ENCODE peak calls at places on chromosome 11, in seven cellular contexts. T is HCT116, I is suprapubic skin, D is prostate gland, E is endothelial cell of umbilical vein, F is transverse colon, N is H1. U is an unnamed sample.

GRCh38 chr11:1326435-1327063 is 17.1 kb upstream of the TOLLIP start:
- DNase-seq in T (no peak), I (no peak), D (no peak), E (no peak), F (no peak), N (no peak), U (no peak)

GRCh38 chr11:103652013-103652412 is 384.4 kb upstream of the DDI1 start:
- DNase-seq in T (no peak), I (no peak), D (no peak), E (peak; percentile 46), F (no peak), N (no peak), U (no peak)

GRCh38 chr11:41659990-41660389 is 200.5 kb upstream of the LRRC4C start:
- DNase-seq in T (no peak), I (no peak), D (no peak), E (no peak), F (no peak), N (no peak), U (no peak)

GRCh38 chr11:28460348-28460747 is 352.2 kb downstream of the METTL15 start:
- DNase-seq in T (no peak), I (no peak), D (no peak), E (peak; percentile 38), F (no peak), N (no peak), U (no peak)

GRCh38 chr11:68118753-68119448 is 2.3 kb downstream of the CHKA start:
- DNase-seq in T (no peak), I (no peak), D (no peak), E (peak; percentile 12), F (peak; percentile 50), N (no peak), U (peak; percentile 56)

GRCh38 chr11:9265211-9266131 is at the start of gene DENND5A:
- DNase-seq in T (peak; percentile 43), I (peak; percentile 89), D (peak; percentile 79), E (peak; percentile 90), F (peak; percentile 77), N (peak; percentile 61), U (peak; percentile 82)

GRCh38 chr11:13135385-13136271 is 126.5 kb downstream of the RASSF10 start:
- DNase-seq in T (no peak), I (no peak), D (no peak), E (peak; percentile 57), F (no peak), N (no peak), U (no peak)

GRCh38 chr11:130511765-130512164 is 63.3 kb downstream of the ADAMTS15 start:
- DNase-seq in T (no peak), I (no peak), D (no peak), E (no peak), F (no peak), N (no peak), U (no peak)

GRCh38 chr11:96143016-96143670 is 199.9 kb downstream of the MAML2 start:
- DNase-seq in T (no peak), I (no peak), D (no peak), E (peak; percentile 56), F (no peak), N (no peak), U (no peak)

GRCh38 chr11:131668867-131669780 is 298.7 kb downstream of the NTM start:
- DNase-seq in T (peak; percentile 6), I (peak; percentile 52), D (no peak), E (peak; percentile 32), F (peak; percentile 25), N (no peak), U (peak; percentile 40)

GRCh38 chr11:27390959-27391326 is 27.9 kb upstream of the CCDC34 start:
- DNase-seq in T (no peak), I (no peak), D (no peak), E (no peak), F (no peak), N (no peak), U (no peak)

GRCh38 chr11:93054279-93054678 is 84.8 kb downstream of the MTNR1B start:
- DNase-seq in T (no peak), I (no peak), D (no peak), E (no peak), F (no peak), N (no peak), U (no peak)

GRCh38 chr11:90747057-90747456 is 524.2 kb upstream of the CHORDC1 start:
- DNase-seq in T (no peak), I (no peak), D (no peak), E (no peak), F (no peak), N (no peak), U (no peak)

GRCh38 chr11:35166369-35167360 is 27.7 kb downstream of the CD44 start:
- DNase-seq in T (peak; percentile 94), I (no peak), D (no peak), E (peak; percentile 70), F (no peak), N (no peak), U (no peak)

GRCh38 chr11:46272816-46273427 is 4.5 kb upstream of the CREB3L1 start:
- DNase-seq in T (no peak), I (no peak), D (peak; percentile 70), E (peak; percentile 43), F (peak; percentile 74), N (no peak), U (peak; percentile 72)

GRCh38 chr11:121696947-121697346 is 244.2 kb upstream of the SORL1-AS1 start:
- DNase-seq in T (no peak), I (no peak), D (no peak), E (no peak), F (no peak), N (no peak), U (no peak)

GRCh38 chr11:11073996-11074395 is 216.1 kb upstream of the ZBED5 start:
- DNase-seq in T (no peak), I (no peak), D (no peak), E (no peak), F (no peak), N (no peak), U (no peak)

DNA sequence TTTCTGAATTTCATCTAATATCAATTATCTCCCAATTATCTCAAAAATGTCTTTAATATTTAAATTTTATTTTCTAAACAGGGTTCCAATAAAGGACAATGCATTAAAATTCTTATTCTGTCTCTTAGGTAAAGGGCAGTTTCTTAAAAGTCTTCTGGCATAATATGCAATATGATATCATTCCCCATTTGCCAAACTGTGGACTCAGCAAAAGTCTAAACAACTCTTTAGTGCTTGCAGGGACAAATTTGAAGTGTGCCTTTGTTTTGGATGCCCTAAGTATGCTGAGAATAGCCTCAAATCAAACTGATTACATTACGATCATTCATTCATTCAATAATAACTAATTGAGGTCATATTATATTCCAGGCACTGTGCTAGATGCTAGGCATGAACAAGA is 281.0 kb upstream of the KIRREL3 start:
- DNase-seq in T (no peak), I (no peak), D (no peak), E (no peak), F (no peak), N (no peak), U (no peak)
- H3K27ac ChIP-seq in T (no peak overlapping the region), I (no peak overlapping the region), D (no peak overlapping the region), E (no peak overlapping the region), F (no peak overlapping the region), N (no peak overlapping the region), U (no peak overlapping the region)

DNA sequence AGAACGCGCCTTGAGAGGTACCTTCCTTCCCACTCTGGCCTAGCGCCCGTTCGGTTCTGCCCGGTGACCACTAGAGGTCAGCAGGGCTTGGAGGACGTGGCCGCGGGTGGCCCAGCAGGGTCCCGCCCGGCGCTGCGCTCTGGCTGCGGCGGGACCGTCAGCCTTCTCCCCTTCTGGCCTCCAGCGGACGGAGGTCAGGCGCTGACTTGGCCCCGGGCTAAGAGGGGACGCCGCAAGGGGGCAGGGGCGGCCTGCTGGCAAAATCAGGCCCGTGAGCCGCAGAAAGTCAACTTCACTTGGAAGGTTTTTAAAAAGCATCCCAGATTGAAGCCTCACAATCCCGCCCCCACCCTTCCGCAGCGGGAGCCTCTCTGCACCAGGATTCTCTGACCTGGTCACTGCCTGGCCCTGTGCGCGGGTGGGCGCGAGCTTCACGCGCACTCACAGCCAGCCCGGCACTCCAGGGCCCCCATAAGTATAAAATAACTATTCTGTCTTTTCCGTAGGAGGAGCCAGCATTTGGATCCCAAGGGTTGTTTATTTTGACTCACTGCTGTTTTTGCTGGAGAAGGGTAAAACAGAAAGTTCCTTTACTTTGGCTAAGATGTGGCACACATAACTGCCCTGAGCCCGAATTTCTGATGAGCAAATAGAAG is 23.2 kb upstream of the ZBTB16 start:
- DNase-seq in T (peak; percentile 41), I (peak; percentile 93), D (peak; percentile 87), E (peak; percentile 73), F (peak; percentile 88), N (peak; percentile 86), U (peak; percentile 92)
- TF ChIP-seq POLR2A in T (no peak), I (no peak), D (no peak), E (no peak), F (no peak), N (no peak), U (no peak)

DNA sequence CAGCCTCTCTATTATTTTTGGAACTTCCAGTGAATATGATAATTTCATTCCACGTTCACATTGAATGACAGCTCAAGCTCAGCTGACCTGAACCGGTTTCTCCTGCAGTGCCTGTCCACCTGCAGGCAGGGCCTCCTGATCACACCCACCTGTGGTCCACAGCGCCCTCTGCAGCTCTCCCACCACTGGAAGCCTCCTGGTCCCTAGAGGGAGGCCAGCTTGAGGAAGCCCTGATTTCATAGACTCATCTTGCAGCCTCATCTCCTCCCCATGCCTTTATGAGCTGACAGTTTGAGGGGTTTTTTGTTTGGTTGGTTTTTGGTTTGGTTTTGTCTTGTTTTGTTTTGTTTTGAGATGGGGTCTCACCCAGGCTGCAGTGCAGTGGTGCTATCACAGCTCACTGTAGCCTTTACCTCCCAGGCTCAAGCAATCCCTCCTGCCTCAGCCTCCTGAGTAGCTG is 29.9 kb upstream of the MALAT1 start:
- DNase-seq in T (peak; percentile 81), I (peak; percentile 82), D (peak; percentile 93), E (peak; percentile 60), F (peak; percentile 94), N (no peak), U (peak; percentile 93)
- TF ChIP-seq POLR2AphosphoS5 in T (peak; percentile 60), I (no peak), D (peak; percentile 89), E (no peak), F (no peak), N (no peak), U (no peak)

GRCh38 chr11:7019500-7020182 is 505 bp downstream of the ZNF214 start:
- DNase-seq in T (no peak), I (peak; percentile 65), D (peak; percentile 20), E (no peak), F (peak; percentile 14), N (no peak), U (no peak)

GRCh38 chr11:7021318-7021717 is 1.0 kb downstream of the NLRP14 start:
- DNase-seq in T (no peak), I (no peak), D (no peak), E (no peak), F (no peak), N (no peak), U (no peak)

GRCh38 chr11:7016011-7016410 is 4.1 kb downstream of the ZNF214 start:
- DNase-seq in T (no peak), I (no peak), D (no peak), E (no peak), F (no peak), N (no peak), U (no peak)

DNA sequence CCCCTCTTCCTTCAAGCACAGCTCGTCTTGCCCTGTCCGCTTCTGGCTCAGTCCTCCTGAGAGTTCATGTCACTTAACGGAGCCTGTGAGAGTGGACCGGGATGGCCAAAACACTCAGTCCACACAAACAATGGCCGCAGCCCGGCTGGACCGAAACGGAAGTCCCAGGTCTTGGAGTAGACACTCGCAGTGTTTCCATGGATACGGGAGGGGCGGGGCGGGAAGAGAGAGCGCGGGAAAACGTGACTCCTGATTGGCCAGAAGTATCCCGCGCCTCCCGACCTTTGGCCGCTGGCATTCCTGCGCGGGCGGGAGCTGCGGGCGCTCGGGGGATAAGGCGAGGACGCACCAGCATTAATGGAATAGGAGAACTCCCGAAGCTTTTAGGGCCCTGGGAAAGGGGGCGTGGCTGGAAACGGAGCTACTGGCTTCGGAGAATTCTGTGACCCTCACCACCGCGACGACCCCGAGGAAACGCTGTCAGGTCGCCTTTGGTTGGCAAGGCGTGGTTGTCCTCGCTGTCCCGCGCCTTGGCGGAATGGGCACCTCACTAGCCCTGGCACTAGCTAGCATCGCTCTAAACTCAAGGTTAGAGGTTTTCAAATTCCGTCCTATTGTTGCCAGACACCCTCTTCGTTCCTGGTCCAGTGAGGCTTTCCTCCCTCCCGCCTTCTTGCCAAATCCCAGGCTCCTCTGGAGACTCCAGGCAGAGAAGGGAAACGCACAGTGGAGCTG is at the start of the genes NLRP14 and ZNF214:
- DNase-seq in T (peak; percentile 75), I (peak; percentile 95), D (peak; percentile 91), E (peak; percentile 92), F (peak; percentile 94), N (peak; percentile 80), U (peak; percentile 91)
- H3K27ac ChIP-seq in T (no peak within 1 kb of the TSS), I (no peak within 1 kb of the TSS), D (peak within 1 kb of the TSS; percentile 65), E (peak within 1 kb of the TSS; percentile 19), F (peak within 1 kb of the TSS; percentile 88), N (peak within 1 kb of the TSS; percentile 48), U (peak within 1 kb of the TSS; percentile 22)